ENCODE peak calls at places on chromosomes 3 and 15, in ten cellular contexts. X is hepatocyte; L is esophagus squamous epithelium; H is heart right ventricle; R is effector memory CD4-positive, alpha-beta T cell; J is IMR-90; Z is OCI-LY7; U is right lobe of liver; T is Panc1; Q is tibial nerve. D is an unnamed sample.

GRCh38 chr3:128432301-128432897 is 34.3 kb downstream of the DNAJB8 start:
- DNase-seq in X (no peak), L (no peak), H (no peak), R (no peak), J (no peak), Z (no peak), U (no peak), T (no peak), Q (no peak), D (no peak)

GRCh38 chr3:81249540-81250029 is 511.9 kb downstream of the GBE1 start:
- DNase-seq in X (peak; percentile 66), L (no peak), H (no peak), R (no peak), J (peak; percentile 6), Z (no peak), U (no peak), T (no peak), Q (no peak), D (no peak)

GRCh38 chr3:31980530-31981205 is 394 bp downstream of the OSBPL10 start:
- DNase-seq in X (peak; percentile 84), L (peak; percentile 29), H (peak; percentile 27), R (no peak), J (peak; percentile 54), Z (peak; percentile 88), U (peak; percentile 60), T (no peak), Q (peak; percentile 18), D (peak; percentile 42)

GRCh38 chr15:94602771-94603474 is 371.6 kb downstream of the MCTP2 start:
- DNase-seq in X (no peak), L (no peak), H (no peak), R (no peak), J (no peak), Z (no peak), U (no peak), T (no peak), Q (no peak), D (no peak)

GRCh38 chr15:39204031-39204430 is 376.8 kb upstream of the THBS1 start:
- DNase-seq in X (no peak), L (no peak), H (no peak), R (no peak), J (peak; percentile 69), Z (no peak), U (no peak), T (no peak), Q (no peak), D (no peak)

GRCh38 chr3:196947136-196947859 is 5.0 kb upstream of the NCBP2 start:
- DNase-seq in X (no peak), L (no peak), H (no peak), R (no peak), J (no peak), Z (no peak), U (no peak), T (no peak), Q (no peak), D (no peak)

GRCh38 chr3:175932586-175932985 is 1073.5 kb downstream of the NAALADL2 start:
- DNase-seq in X (no peak), L (no peak), H (no peak), R (no peak), J (peak; percentile 6), Z (no peak), U (no peak), T (no peak), Q (no peak), D (no peak)

GRCh38 chr3:37093481-37093880 is 80.9 kb downstream of the LRRFIP2 start:
- DNase-seq in X (no peak), L (no peak), H (no peak), R (no peak), J (peak; percentile 29), Z (no peak), U (no peak), T (no peak), Q (no peak), D (no peak)

GRCh38 chr3:167989999-167990398 is 105.7 kb downstream of the GOLIM4 start:
- DNase-seq in X (no peak), L (no peak), H (no peak), R (no peak), J (no peak), Z (no peak), U (no peak), T (no peak), Q (no peak), D (no peak)

GRCh38 chr3:173958805-173959204 is 561.3 kb downstream of the NLGN1 start:
- DNase-seq in X (no peak), L (no peak), H (no peak), R (no peak), J (no peak), Z (no peak), U (no peak), T (no peak), Q (no peak), D (no peak)

GRCh38 chr15:56821721-56822425 is 88.6 kb upstream of the ZNF280D start:
- DNase-seq in X (peak; percentile 66), L (no peak), H (peak; percentile 48), R (peak; percentile 9), J (peak; percentile 77), Z (peak; percentile 47), U (peak; percentile 70), T (peak; percentile 25), Q (no peak), D (no peak)

GRCh38 chr3:147838650-147839049 is 429.5 kb downstream of the ZIC1 start:
- DNase-seq in X (peak; percentile 8), L (no peak), H (no peak), R (no peak), J (peak; percentile 24), Z (no peak), U (no peak), T (no peak), Q (no peak), D (no peak)

GRCh38 chr3:170709046-170709445 is 123.2 kb upstream of the SLC7A14 start:
- DNase-seq in X (peak; percentile 14), L (no peak), H (no peak), R (no peak), J (peak; percentile 96), Z (no peak), U (no peak), T (no peak), Q (no peak), D (no peak)

DNA sequence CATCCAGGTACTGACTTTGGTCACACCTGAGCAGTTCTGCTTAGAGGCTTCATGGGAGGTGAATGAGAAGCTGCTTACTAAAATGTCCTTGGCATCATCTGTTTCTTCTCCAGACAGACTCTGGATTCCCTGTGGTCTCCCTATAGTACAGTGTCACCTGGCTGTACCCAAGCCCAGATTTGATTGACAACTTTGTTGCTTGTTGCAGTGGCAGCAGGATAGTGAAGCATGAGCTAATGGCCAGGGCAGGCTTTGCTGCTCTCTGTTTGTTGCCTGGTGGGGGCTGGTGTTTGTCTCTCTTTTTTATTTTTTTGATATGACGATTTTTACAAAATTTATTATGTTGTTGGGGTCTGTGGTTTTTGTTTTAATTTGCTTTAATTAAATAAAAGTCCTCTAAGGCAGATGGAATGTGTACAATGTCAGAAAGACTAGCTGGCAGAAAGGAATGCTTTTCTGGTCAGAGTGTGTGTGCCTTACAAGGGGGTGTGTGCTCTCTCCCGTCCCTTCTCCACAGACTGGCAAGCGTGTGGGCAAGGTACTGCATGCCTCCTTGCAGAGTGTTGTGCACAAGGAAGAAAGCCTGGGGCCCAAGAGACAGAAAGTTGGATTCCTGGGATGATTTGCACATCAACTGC is 15.3 kb upstream of the CLEC3B start:
- DNase-seq in X (no peak), L (no peak), H (no peak), R (no peak), J (peak; percentile 67), Z (no peak), U (no peak), T (no peak), Q (no peak), D (no peak)
- H3K36me3 ChIP-seq in X (no peaks in the 10 kb centered on the region), L (no peaks in the 10 kb centered on the region), H (no peaks in the 10 kb centered on the region), R (peaks cover 3% of the 10 kb centered on the region), J (peaks cover 6% of the 10 kb centered on the region), Z (peaks cover 86% of the 10 kb centered on the region), U (no peaks in the 10 kb centered on the region), T (no peaks in the 10 kb centered on the region), Q (no peaks in the 10 kb centered on the region), D (peaks cover 32% of the 10 kb centered on the region)

DNA sequence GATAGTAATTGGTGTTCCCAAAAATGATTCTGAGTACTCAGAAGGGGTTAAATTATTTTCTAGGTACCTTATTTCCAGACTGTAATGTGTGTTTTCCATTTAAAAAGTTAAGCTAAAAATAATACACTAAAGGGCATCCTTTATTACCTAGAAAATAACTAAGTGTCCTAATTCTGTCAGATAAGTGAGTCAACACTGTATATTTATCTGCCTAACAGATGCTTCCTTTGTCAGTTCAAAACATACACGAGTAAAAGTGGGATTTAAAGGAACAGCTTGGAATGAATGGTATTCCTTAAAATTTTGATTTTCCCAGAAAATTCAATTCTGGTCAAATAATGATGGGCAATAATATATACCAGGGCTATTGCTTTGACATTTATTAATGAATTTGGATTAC is 78.3 kb downstream of the ADAMTSL3 start:
- DNase-seq in X (no peak), L (no peak), H (no peak), R (no peak), J (no peak), Z (no peak), U (no peak), T (no peak), Q (no peak), D (no peak)
- H3K27ac ChIP-seq in X (no peak overlapping the region), L (no peak overlapping the region), H (no peak overlapping the region), R (no peak overlapping the region), J (no peak overlapping the region), Z (no peak overlapping the region), U (no peak overlapping the region), T (no peak overlapping the region), Q (no peak overlapping the region), D (no peak overlapping the region)

GRCh38 chr15:44489464-44489863 is 47.5 kb upstream of the EIF3J start:
- DNase-seq in X (no peak), L (no peak), H (no peak), R (no peak), J (peak; percentile 94), Z (no peak), U (no peak), T (peak; percentile 33), Q (no peak), D (no peak)

GRCh38 chr15:44490628-44491027 is 46.3 kb upstream of the EIF3J start:
- DNase-seq in X (no peak), L (no peak), H (no peak), R (no peak), J (peak; percentile 87), Z (no peak), U (no peak), T (no peak), Q (no peak), D (no peak)

GRCh38 chr15:44492040-44492439 is 44.9 kb upstream of the EIF3J start:
- DNase-seq in X (no peak), L (no peak), H (no peak), R (no peak), J (no peak), Z (no peak), U (no peak), T (no peak), Q (no peak), D (no peak)

GRCh38 chr15:44495562-44495961 is 41.4 kb upstream of the EIF3J start:
- DNase-seq in X (no peak), L (no peak), H (no peak), R (no peak), J (no peak), Z (no peak), U (no peak), T (no peak), Q (no peak), D (no peak)

GRCh38 chr15:44492672-44493071 is 44.3 kb upstream of the EIF3J start:
- DNase-seq in X (no peak), L (no peak), H (no peak), R (no peak), J (no peak), Z (no peak), U (no peak), T (no peak), Q (no peak), D (no peak)
- H3K36me3 ChIP-seq in X (no peaks in the 10 kb centered on the region), L (no peaks in the 10 kb centered on the region), H (peaks cover 5% of the 10 kb centered on the region), R (peaks cover 43% of the 10 kb centered on the region), J (peaks cover 7% of the 10 kb centered on the region), Z (peaks cover 92% of the 10 kb centered on the region), U (no peaks in the 10 kb centered on the region), T (peaks cover 19% of the 10 kb centered on the region), Q (no peaks in the 10 kb centered on the region), D (peaks cover 24% of the 10 kb centered on the region)

GRCh38 chr3:13495921-13496723 is 16.0 kb downstream of the HDAC11 start:
- DNase-seq in X (peak; percentile 90), L (no peak), H (peak; percentile 79), R (peak; percentile 41), J (peak; percentile 79), Z (peak; percentile 76), U (peak; percentile 79), T (peak; percentile 48), Q (peak; percentile 70), D (peak; percentile 68)
- H3K27ac ChIP-seq in X (no peak overlapping the region), L (peak overlapping the region; percentile 21), H (no peak overlapping the region), R (no peak overlapping the region), J (no peak overlapping the region), Z (no peak overlapping the region), U (no peak overlapping the region), T (no peak overlapping the region), Q (peak overlapping the region; percentile 63), D (no peak overlapping the region)